ENCODE peak calls at places on chromosomes 6 and 20, in four cellular contexts. One of them, this sample, is unnamed.

GRCh38 chr6:130724089-130724488 is 103.1 kb upstream of the SMLR1 start:
- DNase-seq in NCI-H524: no peak
- DNase-seq in uterus: no peak
- DNase-seq in HTR-8/SVneo: no peak
- DNase-seq in this sample: no peak

GRCh38 chr6:135087803-135088202 is 33.2 kb upstream of the HBS1L start:
- DNase-seq in uterus: no peak
- DNase-seq in HTR-8/SVneo: no peak
- DNase-seq in NCI-H524: no peak
- DNase-seq in this sample: no peak

GRCh38 chr20:50221501-50222323 is 31.1 kb downstream of the CEBPB start:
- DNase-seq in uterus: no peak
- DNase-seq in NCI-H524: no peak
- DNase-seq in HTR-8/SVneo: peak
- DNase-seq in this sample: peak

GRCh38 chr6:156760377-156760776 is 16.8 kb upstream of the ARID1B start:
- DNase-seq in NCI-H524: no peak
- DNase-seq in HTR-8/SVneo: no peak
- DNase-seq in uterus: no peak
- DNase-seq in this sample: no peak

GRCh38 chr6:141464490-141464889 is 668.2 kb upstream of the GJE1 start:
- DNase-seq in NCI-H524: peak
- DNase-seq in uterus: no peak
- DNase-seq in HTR-8/SVneo: no peak
- DNase-seq in this sample: peak

GRCh38 chr6:82017316-82017715 is 230.2 kb downstream of the IBTK start:
- DNase-seq in NCI-H524: peak
- DNase-seq in HTR-8/SVneo: peak
- DNase-seq in uterus: peak
- DNase-seq in this sample: peak

GRCh38 chr6:128397996-128398395 is 122.4 kb downstream of the PTPRK start:
- DNase-seq in NCI-H524: no peak
- DNase-seq in uterus: no peak
- DNase-seq in HTR-8/SVneo: no peak
- DNase-seq in this sample: no peak

GRCh38 chr20:10784337-10785183 is 110.8 kb upstream of the JAG1 start:
- DNase-seq in NCI-H524: no peak
- DNase-seq in uterus: no peak
- DNase-seq in HTR-8/SVneo: no peak
- DNase-seq in this sample: no peak

GRCh38 chr6:15511248-15512125 is 151.3 kb downstream of the DTNBP1 start:
- DNase-seq in HTR-8/SVneo: no peak
- DNase-seq in NCI-H524: no peak
- DNase-seq in uterus: no peak
- DNase-seq in this sample: peak

GRCh38 chr20:10307359-10307735 is 88.7 kb downstream of the SNAP25 start:
- DNase-seq in HTR-8/SVneo: no peak
- DNase-seq in uterus: no peak
- DNase-seq in NCI-H524: no peak
- DNase-seq in this sample: no peak

GRCh38 chr6:14001329-14002012 is 76.7 kb downstream of the RNF182 start:
- DNase-seq in NCI-H524: no peak
- DNase-seq in HTR-8/SVneo: peak
- DNase-seq in uterus: no peak
- DNase-seq in this sample: peak

GRCh38 chr6:15247750-15248450 is 2.0 kb downstream of the JARID2 start:
- DNase-seq in uterus: peak
- DNase-seq in HTR-8/SVneo: peak
- DNase-seq in NCI-H524: peak
- DNase-seq in this sample: peak

GRCh38 chr6:43335469-43335868 is 26.8 kb upstream of the CRIP3 start:
- DNase-seq in HTR-8/SVneo: no peak
- DNase-seq in NCI-H524: no peak
- DNase-seq in uterus: no peak
- DNase-seq in this sample: no peak

GRCh38 chr6:100342830-100343229 is 121.9 kb downstream of the SIM1 start:
- DNase-seq in HTR-8/SVneo: no peak
- DNase-seq in uterus: no peak
- DNase-seq in NCI-H524: no peak
- DNase-seq in this sample: peak